ENCODE peak calls at places on chromosome 1, in seven cellular contexts. X is foreskin fibroblast, G is neural progenitor cell, S is AG04450, M is fibroblast of the aortic adventitia, T is fibroblast of pulmonary artery, R is bronchial epithelial cell. Y is an unnamed sample.

GRCh38 chr1:192566657-192567056 is 8.9 kb upstream of the RGS1 start:
- DNase-seq in S (no peak), R (no peak), T (no peak), X (no peak), M (no peak), G (no peak), Y (no peak)

GRCh38 chr1:230067441-230067870 is 418 bp downstream of the GALNT2 start:
- DNase-seq in M (peak), X (peak), R (no peak), G (peak), T (peak), S (no peak), Y (no peak)

GRCh38 chr1:243482237-243483022 is 226.6 kb downstream of the SDCCAG8 start:
- DNase-seq in R (peak), G (peak), X (peak), S (no peak), M (peak), T (peak), Y (peak)

GRCh38 chr1:18217398-18218043 is 109.9 kb downstream of the IGSF21 start:
- DNase-seq in T (no peak), M (no peak), X (no peak), G (no peak), S (no peak), R (peak), Y (no peak)

GRCh38 chr1:174957829-174958228 is 41.9 kb upstream of the CACYBP start:
- DNase-seq in X (no peak), M (no peak), T (no peak), S (no peak), R (no peak), G (no peak), Y (no peak)

GRCh38 chr1:28232558-28233263 is at the start of gene DNAJC8:
- DNase-seq in G (peak), M (peak), T (peak), R (peak), X (peak), S (peak), Y (peak)

GRCh38 chr1:234775477-234776246 is 165.7 kb upstream of the IRF2BP2 start:
- DNase-seq in R (no peak), M (no peak), S (no peak), X (no peak), T (no peak), G (no peak), Y (no peak)

GRCh38 chr1:87778896-87779295 is 450.2 kb downstream of the LMO4 start:
- DNase-seq in R (peak), M (peak), X (no peak), G (no peak), T (peak), S (no peak), Y (no peak)

GRCh38 chr1:4549933-4550332 is 104.5 kb upstream of the AJAP1 start:
- DNase-seq in S (no peak), X (peak), M (no peak), T (no peak), G (peak), R (no peak), Y (no peak)

GRCh38 chr1:118043624-118044023 is 114.1 kb downstream of the WDR3 start:
- DNase-seq in G (no peak), T (no peak), X (no peak), M (no peak), S (no peak), R (no peak), Y (no peak)

GRCh38 chr1:52927219-52928082 is at the start of gene SCP2:
- DNase-seq in G (peak), R (peak), T (peak), M (peak), X (peak), S (peak), Y (no peak)

GRCh38 chr1:20713440-20713839 is 4.4 kb downstream of the KIF17 start:
- DNase-seq in M (no peak), G (no peak), S (no peak), X (no peak), R (no peak), T (no peak), Y (no peak)

GRCh38 chr1:43274125-43274803 is 4.5 kb downstream of the TMEM125 start:
- DNase-seq in R (peak), S (no peak), X (peak), T (peak), G (no peak), M (peak), Y (no peak)

GRCh38 chr1:33158366-33158765 is 23.5 kb downstream of the TRIM62 start:
- DNase-seq in M (no peak), G (no peak), T (no peak), R (no peak), X (no peak), S (no peak), Y (no peak)

DNA sequence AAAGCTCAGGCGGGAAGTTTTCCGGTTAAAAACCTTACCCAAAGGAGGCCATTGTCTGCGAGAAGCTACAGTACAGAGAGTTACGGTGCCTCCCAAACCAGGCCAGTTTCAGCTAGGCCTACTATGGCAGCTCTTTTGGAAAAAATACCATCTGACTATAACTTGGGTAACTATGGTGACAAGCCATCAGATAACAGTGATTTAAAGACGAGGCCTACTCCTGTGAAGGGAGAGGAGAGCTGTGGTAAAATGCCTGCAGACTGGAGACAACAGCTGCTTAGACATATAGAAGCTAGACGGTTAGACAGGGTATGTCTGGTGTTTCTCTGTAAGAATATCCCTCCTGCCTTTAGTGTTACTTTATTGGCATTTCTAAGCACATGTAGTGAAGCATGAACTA is 165.9 kb downstream of the LRRC40 start:
- DNase-seq in T (no peak), R (no peak), M (no peak), X (no peak), G (no peak), S (no peak), Y (no peak)
- H3K4me3 ChIP-seq in T (no peak), R (no peak), M (no peak), X (no peak), G (no peak), S (no peak), Y (no peak)

GRCh38 chr1:67316918-67317317 is 9.2 kb downstream of the IL12RB2 start:
- DNase-seq in S (no peak), G (no peak), T (no peak), R (peak), X (no peak), M (no peak), Y (no peak)
- TF ChIP-seq CTCF in S (no peak), G (no peak), T (no peak), R (no peak), X (no peak), M (no peak), Y (no peak)

GRCh38 chr1:156725683-156726280 is 2.5 kb upstream of the METTL25B start:
- DNase-seq in S (peak), G (peak), X (peak), M (peak), T (peak), R (peak), Y (no peak)
- H3K4me3 ChIP-seq in S (peak), G (peak), X (peak), M (peak), T (peak), R (peak), Y (peak)

GRCh38 chr1:182650678-182651669 is 33.4 kb downstream of the RGS8 start:
- DNase-seq in S (no peak), M (no peak), R (no peak), G (no peak), X (no peak), T (no peak), Y (no peak)
- TF ChIP-seq CTCF in S (no peak), M (no peak), R (no peak), G (no peak), X (no peak), T (no peak), Y (no peak)

GRCh38 chr1:169890761-169891538 is 2.7 kb downstream of the SCYL3 start:
- DNase-seq in X (no peak), M (no peak), R (peak), S (no peak), G (no peak), T (no peak), Y (no peak)
- H3K4me3 ChIP-seq in X (no peak), M (no peak), R (peak), S (no peak), G (no peak), T (no peak), Y (no peak)

GRCh38 chr1:34915521-34915920 is 13.9 kb downstream of the DLGAP3 start:
- DNase-seq in S (no peak), M (no peak), X (no peak), G (no peak), T (no peak), R (no peak), Y (no peak)
- TF ChIP-seq CTCF in S (no peak), M (no peak), X (no peak), G (no peak), T (no peak), R (no peak), Y (no peak)

GRCh38 chr1:154326546-154327465 is 1.5 kb downstream of the ATP8B2 start:
- DNase-seq in R (peak), X (peak), G (no peak), S (no peak), T (peak), M (peak), Y (no peak)

GRCh38 chr1:154325583-154326545 is 539 bp downstream of the ATP8B2 start:
- DNase-seq in M (peak), X (peak), S (peak), G (peak), T (peak), R (peak), Y (peak)

GRCh38 chr1:154323493-154323892 is 1.8 kb upstream of the ATP8B2 start:
- DNase-seq in R (no peak), X (no peak), M (no peak), T (no peak), S (no peak), G (no peak), Y (no peak)

GRCh38 chr1:154324669-154325582 is at the start of gene ATP8B2:
- DNase-seq in R (peak), M (peak), T (peak), G (peak), S (no peak), X (peak), Y (no peak)

GRCh38 chr1:154324241-154324640 is 1.1 kb upstream of the ATP8B2 start:
- DNase-seq in X (no peak), M (no peak), S (no peak), T (no peak), G (no peak), R (no peak), Y (no peak)
- H3K4me3 ChIP-seq in X (peak), M (no peak), S (peak), T (no peak), G (peak), R (no peak), Y (peak)